ENCODE peak calls at places on chromosomes 12 and 14, in eight cellular contexts. N is astrocyte, V is RWPE2, E is natural killer cell, U is HFF-Myc, L is mucosa of descending colon, D is cardiac fibroblast, G is GM13977. O is an unnamed sample.

GRCh38 chr12:13570005-13570694 is 373.6 kb downstream of the EMP1 start:
- DNase-seq in D (peak; percentile 9), U (no peak), L (no peak), E (no peak), V (no peak), N (no peak), G (no peak), O (no peak)

GRCh38 chr12:50545213-50545612 is 40.4 kb downstream of the DIP2B start:
- DNase-seq in V (no peak), E (no peak), N (no peak), D (no peak), G (no peak), L (no peak), U (no peak), O (no peak)

GRCh38 chr12:113808095-113808951 is 157.8 kb downstream of the RBM19 start:
- DNase-seq in V (no peak), U (no peak), G (no peak), D (no peak), E (no peak), N (no peak), L (no peak), O (no peak)

GRCh38 chr12:54589964-54590363 is 1.5 kb upstream of the PPP1R1A start:
- DNase-seq in V (no peak), N (no peak), L (no peak), D (no peak), U (no peak), E (no peak), G (no peak), O (no peak)

GRCh38 chr14:87901196-87901595 is 91.8 kb downstream of the GALC start:
- DNase-seq in N (peak; percentile 64), L (no peak), D (peak; percentile 10), V (no peak), E (no peak), U (no peak), G (no peak), O (no peak)

GRCh38 chr12:122087431-122088180 is 9.1 kb downstream of the MLXIP start:
- DNase-seq in G (no peak), N (no peak), D (no peak), E (no peak), V (no peak), U (no peak), L (no peak), O (no peak)

GRCh38 chr14:69685217-69685616 is 73.8 kb downstream of the SUSD6 start:
- DNase-seq in D (peak; percentile 83), G (peak; percentile 31), V (peak; percentile 91), N (peak; percentile 51), U (no peak), E (no peak), L (no peak), O (peak; percentile 87)

GRCh38 chr12:127174881-127175280 is 1092.1 kb upstream of the TMEM132C start:
- DNase-seq in G (no peak), U (no peak), E (no peak), V (no peak), D (peak; percentile 56), L (no peak), N (no peak), O (no peak)

GRCh38 chr14:50955373-50956043 is 11.2 kb upstream of the PYGL start:
- DNase-seq in N (peak; percentile 96), D (peak; percentile 97), V (peak; percentile 98), G (no peak), E (no peak), U (peak; percentile 90), L (peak; percentile 78), O (peak; percentile 64)

GRCh38 chr14:74014299-74014698 is 4.8 kb downstream of the ENTPD5 start:
- DNase-seq in U (no peak), V (no peak), N (no peak), D (peak; percentile 11), L (no peak), E (no peak), G (no peak), O (no peak)

GRCh38 chr12:52186135-52186840 is 5.5 kb downstream of the KRT80 start:
- DNase-seq in D (peak; percentile 85), U (no peak), V (no peak), G (no peak), E (no peak), L (no peak), N (peak; percentile 89), O (no peak)

GRCh38 chr14:61320806-61321384 is 484 bp upstream of the PRKCH start:
- DNase-seq in N (no peak), V (no peak), U (no peak), D (no peak), L (peak; percentile 32), G (no peak), E (no peak), O (no peak)

GRCh38 chr14:28059254-28059653 is 707.3 kb upstream of the FOXG1 start:
- DNase-seq in N (no peak), L (no peak), U (no peak), V (no peak), G (no peak), E (no peak), D (no peak), O (no peak)

GRCh38 chr12:62642509-62642908 is 175.9 kb downstream of the MON2 start:
- DNase-seq in U (no peak), N (no peak), G (no peak), L (no peak), V (no peak), D (no peak), E (no peak), O (no peak)

GRCh38 chr14:100662850-100663527 is 63.7 kb upstream of the DLK1 start:
- DNase-seq in N (peak; percentile 21), E (peak; percentile 57), U (no peak), D (peak; percentile 69), L (peak; percentile 75), V (no peak), G (peak; percentile 81), O (peak; percentile 75)

GRCh38 chr12:104674083-104674482 is 217.3 kb downstream of the CHST11 start:
- DNase-seq in L (no peak), G (no peak), E (no peak), V (no peak), U (no peak), D (no peak), N (no peak), O (no peak)

GRCh38 chr14:100417466-100417865 is 94.3 kb downstream of the SLC25A47 start:
- DNase-seq in D (peak; percentile 92), N (peak; percentile 93), V (no peak), E (no peak), G (no peak), L (peak; percentile 81), U (peak; percentile 76), O (no peak)

GRCh38 chr12:65171870-65172269 is 2.5 kb downstream of the LEMD3 start:
- DNase-seq in E (no peak), L (no peak), N (no peak), G (no peak), D (peak; percentile 7), V (no peak), U (no peak), O (no peak)

GRCh38 chr14:95725685-95726336 is 11.9 kb upstream of the TCL1A start:
- DNase-seq in G (peak; percentile 64), E (no peak), D (no peak), V (no peak), L (no peak), N (no peak), U (no peak), O (no peak)

GRCh38 chr12:67068204-67068731 is 200.9 kb upstream of the CAND1 start:
- DNase-seq in D (no peak), L (peak; percentile 18), G (peak; percentile 4), N (no peak), V (no peak), U (no peak), E (no peak), O (peak; percentile 30)
- TF ChIP-seq CTCF in D (no peak), L (no peak), G (no peak), N (no peak), V (no peak), U (no peak), E (no peak), O (no peak)

DNA sequence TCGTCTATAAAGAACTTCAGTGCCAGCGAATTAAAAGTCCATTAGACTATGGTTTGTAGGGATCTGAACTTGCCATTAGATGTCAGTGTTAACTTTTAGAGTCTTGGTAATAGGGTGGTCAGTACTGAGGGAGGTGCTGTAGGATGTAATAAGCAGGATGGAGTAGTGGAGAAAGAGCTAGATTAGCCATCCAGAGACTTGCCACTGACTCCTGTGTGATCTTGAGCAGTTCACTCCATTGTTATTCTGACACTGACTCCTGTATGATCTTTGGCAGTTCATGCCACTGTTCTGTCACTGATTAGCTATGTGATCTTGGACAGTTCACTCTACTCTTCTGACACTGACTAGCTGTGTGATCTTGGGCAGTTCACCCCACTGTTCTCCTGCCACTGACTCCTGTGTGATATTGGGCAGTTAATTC is 133.6 kb downstream of the TTLL5 start:
- DNase-seq in E (no peak), L (no peak), U (peak; percentile 26), G (no peak), D (peak; percentile 78), V (no peak), N (peak; percentile 53), O (no peak)
- TF ChIP-seq CTCF in E (no peak), L (no peak), U (peak; percentile 21), G (peak; percentile 32), D (peak; percentile 53), V (peak; percentile 44), N (peak; percentile 33), O (no peak)

DNA sequence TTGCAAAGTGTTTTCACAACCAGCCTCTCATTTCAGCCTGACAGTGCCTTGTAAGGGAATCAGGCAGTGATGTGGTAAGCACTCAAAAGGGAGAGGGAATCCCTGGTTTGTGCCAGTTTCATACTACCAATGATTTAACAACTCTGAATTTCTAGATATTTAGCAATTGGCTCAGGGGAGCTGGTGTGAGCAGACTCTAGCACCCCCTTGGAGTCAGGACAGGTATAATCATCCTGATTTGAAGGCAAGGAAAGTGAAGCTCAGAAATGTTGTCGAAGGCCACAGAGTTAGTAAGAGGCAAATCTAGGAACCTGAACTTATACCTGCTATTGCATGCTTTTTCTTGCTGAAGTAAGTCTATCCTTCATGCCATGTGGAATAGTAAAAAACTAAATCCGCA is 63.1 kb upstream of the DACT1 start:
- DNase-seq in G (no peak), U (no peak), D (peak; percentile 8), N (no peak), L (no peak), E (no peak), V (no peak), O (no peak)
- TF ChIP-seq CTCF in G (no peak), U (peak; percentile 9), D (peak; percentile 2), N (no peak), L (no peak), E (no peak), V (peak; percentile 21), O (no peak)

GRCh38 chr12:44763021-44763420 is 113.1 kb downstream of the NELL2 start:
- DNase-seq in U (no peak), V (no peak), G (no peak), E (no peak), L (no peak), D (no peak), N (no peak), O (no peak)

GRCh38 chr12:44771485-44771884 is 104.6 kb downstream of the NELL2 start:
- DNase-seq in G (no peak), V (no peak), U (no peak), L (no peak), D (no peak), N (peak; percentile 1), E (no peak), O (no peak)

DNA sequence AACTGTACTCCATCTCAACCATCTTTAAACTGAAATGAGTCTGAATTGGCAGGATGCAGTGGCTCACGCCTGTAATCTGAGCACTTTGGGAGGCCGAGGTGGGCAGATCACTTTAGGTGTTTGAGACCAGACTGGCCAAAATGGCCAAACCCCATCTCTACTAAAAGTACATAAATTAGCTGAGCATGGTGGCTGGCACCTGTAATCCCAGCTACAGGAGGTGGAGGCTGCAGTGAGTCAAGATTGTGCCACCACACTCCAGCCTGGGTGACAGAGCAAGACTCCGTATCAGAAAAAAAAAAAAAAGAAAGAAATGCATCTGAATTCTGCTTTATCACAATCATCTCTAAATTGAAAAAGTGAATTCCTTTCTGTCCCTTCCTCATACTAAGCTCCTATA is 110.3 kb downstream of the NELL2 start:
- DNase-seq in E (no peak), U (no peak), L (no peak), V (no peak), D (no peak), G (no peak), N (no peak), O (no peak)
- TF ChIP-seq CTCF in E (no peak), U (no peak), L (no peak), V (no peak), D (no peak), G (no peak), N (no peak), O (no peak)